ENCODE peak calls at places on chromosomes 6 and 20, in nine cellular contexts. One of them, this sample, is unnamed.

GRCh38 chr6:163354779-163355431 is 59.6 kb upstream of the QKI start:
- DNase-seq in kidney: no peak
- DNase-seq in ovary: no peak
- DNase-seq in lower lobe of right lung: peak; percentile 58
- DNase-seq in OCI-LY7: no peak
- DNase-seq in GM12878: peak; percentile 9
- DNase-seq in upper lobe of right lung: peak; percentile 71
- DNase-seq in tibial artery: no peak
- DNase-seq in cardiac muscle cell: peak; percentile 74
- DNase-seq in this sample: no peak

GRCh38 chr6:36917541-36918193 is 31.9 kb downstream of the C6orf89 start:
- DNase-seq in kidney: no peak
- DNase-seq in ovary: peak; percentile 38
- DNase-seq in lower lobe of right lung: peak; percentile 59
- DNase-seq in OCI-LY7: no peak
- DNase-seq in GM12878: no peak
- DNase-seq in upper lobe of right lung: peak; percentile 68
- DNase-seq in tibial artery: peak; percentile 78
- DNase-seq in cardiac muscle cell: peak; percentile 41
- DNase-seq in this sample: peak; percentile 25

GRCh38 chr20:23143098-23143497 is 57.0 kb upstream of the CD93 start:
- DNase-seq in kidney: peak; percentile 76
- DNase-seq in ovary: no peak
- DNase-seq in lower lobe of right lung: peak; percentile 65
- DNase-seq in OCI-LY7: no peak
- DNase-seq in GM12878: no peak
- DNase-seq in upper lobe of right lung: no peak
- DNase-seq in tibial artery: peak; percentile 86
- DNase-seq in cardiac muscle cell: peak; percentile 76
- DNase-seq in this sample: peak; percentile 73

GRCh38 chr6:71584712-71585436 is 296.3 kb downstream of the OGFRL1 start:
- DNase-seq in kidney: peak; percentile 60
- DNase-seq in ovary: no peak
- DNase-seq in lower lobe of right lung: no peak
- DNase-seq in OCI-LY7: no peak
- DNase-seq in GM12878: no peak
- DNase-seq in upper lobe of right lung: peak; percentile 61
- DNase-seq in tibial artery: no peak
- DNase-seq in cardiac muscle cell: no peak
- DNase-seq in this sample: no peak

GRCh38 chr20:19921349-19921793 is 95.8 kb upstream of the NAA20 start:
- DNase-seq in kidney: no peak
- DNase-seq in ovary: no peak
- DNase-seq in lower lobe of right lung: no peak
- DNase-seq in OCI-LY7: no peak
- DNase-seq in GM12878: no peak
- DNase-seq in upper lobe of right lung: no peak
- DNase-seq in tibial artery: no peak
- DNase-seq in cardiac muscle cell: no peak
- DNase-seq in this sample: no peak

GRCh38 chr20:8798505-8798904 is 270.4 kb upstream of the PLCB4 start:
- DNase-seq in kidney: no peak
- DNase-seq in ovary: no peak
- DNase-seq in lower lobe of right lung: no peak
- DNase-seq in OCI-LY7: no peak
- DNase-seq in GM12878: no peak
- DNase-seq in upper lobe of right lung: no peak
- DNase-seq in tibial artery: no peak
- DNase-seq in cardiac muscle cell: peak; percentile 96
- DNase-seq in this sample: no peak

GRCh38 chr20:46269372-46269771 is 38.9 kb downstream of the CDH22 start:
- DNase-seq in kidney: no peak
- DNase-seq in ovary: no peak
- DNase-seq in lower lobe of right lung: no peak
- DNase-seq in OCI-LY7: no peak
- DNase-seq in GM12878: no peak
- DNase-seq in upper lobe of right lung: no peak
- DNase-seq in tibial artery: no peak
- DNase-seq in cardiac muscle cell: no peak
- DNase-seq in this sample: no peak

GRCh38 chr20:4987130-4987529 is 14.2 kb downstream of the SLC23A2 start:
- DNase-seq in kidney: peak; percentile 10
- DNase-seq in ovary: no peak
- DNase-seq in lower lobe of right lung: no peak
- DNase-seq in OCI-LY7: peak; percentile 68
- DNase-seq in GM12878: no peak
- DNase-seq in upper lobe of right lung: no peak
- DNase-seq in tibial artery: no peak
- DNase-seq in cardiac muscle cell: no peak
- DNase-seq in this sample: no peak

GRCh38 chr6:119090256-119090655 is 11.8 kb upstream of the FAM184A start:
- DNase-seq in kidney: no peak
- DNase-seq in ovary: no peak
- DNase-seq in lower lobe of right lung: no peak
- DNase-seq in OCI-LY7: no peak
- DNase-seq in GM12878: no peak
- DNase-seq in upper lobe of right lung: no peak
- DNase-seq in tibial artery: no peak
- DNase-seq in cardiac muscle cell: peak; percentile 5
- DNase-seq in this sample: peak; percentile 23

DNA sequence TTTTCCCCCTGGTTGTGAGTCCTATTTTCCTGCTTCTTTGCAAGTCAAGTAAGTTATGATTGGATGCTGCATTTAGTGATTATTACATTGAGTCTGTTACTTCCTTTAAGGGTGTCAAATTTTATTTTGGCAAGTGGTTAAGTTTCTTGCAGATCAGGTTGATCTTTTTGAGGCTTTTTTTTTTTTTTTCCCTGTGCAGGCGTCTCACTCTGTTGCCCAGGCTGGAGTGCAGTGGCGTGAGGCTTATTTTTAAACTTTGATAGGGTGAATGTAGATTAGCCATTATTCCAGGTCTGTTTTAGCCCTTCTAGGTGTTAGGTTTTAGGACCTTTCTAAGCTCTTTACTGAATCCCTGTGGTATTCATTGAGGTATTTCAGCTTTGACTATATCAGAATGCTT is 113.1 kb downstream of the AFG1L start:
- DNase-seq in kidney: no peak
- DNase-seq in ovary: no peak
- DNase-seq in lower lobe of right lung: no peak
- DNase-seq in OCI-LY7: no peak
- DNase-seq in GM12878: no peak
- DNase-seq in upper lobe of right lung: no peak
- DNase-seq in tibial artery: no peak
- DNase-seq in cardiac muscle cell: peak; percentile 8
- DNase-seq in this sample: no peak
- H3K27ac ChIP-seq in kidney: peak overlapping the region; percentile 24
- H3K27ac ChIP-seq in ovary: no peak overlapping the region
- H3K27ac ChIP-seq in lower lobe of right lung: no peak overlapping the region
- H3K27ac ChIP-seq in OCI-LY7: no peak overlapping the region
- H3K27ac ChIP-seq in GM12878: no peak overlapping the region
- H3K27ac ChIP-seq in upper lobe of right lung: no peak overlapping the region
- H3K27ac ChIP-seq in tibial artery: no peak overlapping the region
- H3K27ac ChIP-seq in cardiac muscle cell: no peak overlapping the region
- H3K27ac ChIP-seq in this sample: peak overlapping the region; percentile 50

GRCh38 chr6:16758163-16758975 is 2.9 kb downstream of the ATXN1 start:
- DNase-seq in kidney: no peak
- DNase-seq in ovary: no peak
- DNase-seq in lower lobe of right lung: no peak
- DNase-seq in OCI-LY7: no peak
- DNase-seq in GM12878: no peak
- DNase-seq in upper lobe of right lung: no peak
- DNase-seq in tibial artery: no peak
- DNase-seq in cardiac muscle cell: peak; percentile 66
- DNase-seq in this sample: peak; percentile 26
- TF ChIP-seq CTCF in kidney: no peak
- TF ChIP-seq CTCF in ovary: no peak
- TF ChIP-seq CTCF in lower lobe of right lung: no peak
- TF ChIP-seq CTCF in OCI-LY7: no peak
- TF ChIP-seq CTCF in GM12878: no peak
- TF ChIP-seq CTCF in upper lobe of right lung: no peak
- TF ChIP-seq CTCF in tibial artery: no peak
- TF ChIP-seq CTCF in cardiac muscle cell: no peak
- TF ChIP-seq CTCF in this sample: no peak

DNA sequence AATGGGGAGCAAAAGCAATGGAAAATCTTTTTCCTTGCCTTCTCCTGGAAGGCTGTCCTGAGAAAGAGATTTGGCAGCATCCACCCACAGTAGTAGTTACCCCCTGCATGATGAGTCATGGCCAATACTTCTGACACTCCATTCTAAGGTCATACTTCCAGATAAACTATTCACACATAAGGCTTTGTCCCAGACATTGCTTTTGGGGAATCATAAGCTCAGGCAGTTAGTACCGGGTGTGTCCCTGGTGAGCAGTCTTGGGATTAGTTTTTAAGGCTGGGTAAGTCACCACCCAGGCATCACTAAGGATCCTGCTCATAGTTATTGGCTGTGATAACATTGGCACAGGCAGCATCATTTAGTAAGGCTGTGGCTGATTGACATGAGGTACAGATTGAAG is 160.6 kb upstream of the GGTLC1 start:
- DNase-seq in kidney: no peak
- DNase-seq in ovary: no peak
- DNase-seq in lower lobe of right lung: no peak
- DNase-seq in OCI-LY7: no peak
- DNase-seq in GM12878: no peak
- DNase-seq in upper lobe of right lung: no peak
- DNase-seq in tibial artery: no peak
- DNase-seq in cardiac muscle cell: no peak
- DNase-seq in this sample: no peak
- H3K4me3 ChIP-seq in kidney: no peak overlapping the region
- H3K4me3 ChIP-seq in ovary: no peak overlapping the region
- H3K4me3 ChIP-seq in lower lobe of right lung: no peak overlapping the region
- H3K4me3 ChIP-seq in OCI-LY7: no peak overlapping the region
- H3K4me3 ChIP-seq in GM12878: no peak overlapping the region
- H3K4me3 ChIP-seq in upper lobe of right lung: no peak overlapping the region
- H3K4me3 ChIP-seq in tibial artery: no peak overlapping the region
- H3K4me3 ChIP-seq in cardiac muscle cell: no peak overlapping the region
- H3K4me3 ChIP-seq in this sample: no peak overlapping the region

DNA sequence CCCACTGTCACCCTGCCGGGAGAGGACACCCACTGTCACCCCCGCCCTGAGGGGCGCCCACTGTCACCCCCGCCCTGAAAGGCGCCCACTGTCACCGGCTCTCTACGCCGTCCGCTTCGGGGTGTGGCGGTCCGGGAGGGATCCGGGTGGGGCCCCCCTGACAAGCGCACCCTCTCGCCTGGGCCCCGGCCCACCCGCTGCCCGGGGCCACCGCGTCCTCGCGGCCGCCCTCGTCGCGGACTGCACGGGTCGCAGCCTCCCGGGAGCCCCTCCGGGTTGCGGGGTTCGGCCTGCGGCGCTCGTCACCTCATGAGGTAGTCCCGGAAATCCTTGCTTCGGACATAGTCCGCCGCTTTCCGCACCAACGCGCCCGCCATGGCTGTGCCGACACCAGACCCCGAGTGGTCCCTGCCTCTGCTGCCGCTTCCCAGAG is 224 bp downstream of the MPC1 start:
- DNase-seq in kidney: no peak
- DNase-seq in ovary: no peak
- DNase-seq in lower lobe of right lung: no peak
- DNase-seq in OCI-LY7: no peak
- DNase-seq in GM12878: no peak
- DNase-seq in upper lobe of right lung: no peak
- DNase-seq in tibial artery: no peak
- DNase-seq in cardiac muscle cell: no peak
- DNase-seq in this sample: no peak
- H3K27ac ChIP-seq in kidney: peak overlapping the region; percentile 96
- H3K27ac ChIP-seq in ovary: peak overlapping the region; percentile 91
- H3K27ac ChIP-seq in lower lobe of right lung: peak overlapping the region; percentile 95
- H3K27ac ChIP-seq in OCI-LY7: no peak overlapping the region
- H3K27ac ChIP-seq in GM12878: peak overlapping the region; percentile 63
- H3K27ac ChIP-seq in upper lobe of right lung: peak overlapping the region; percentile 96
- H3K27ac ChIP-seq in tibial artery: peak overlapping the region; percentile 92
- H3K27ac ChIP-seq in cardiac muscle cell: peak overlapping the region; percentile 78
- H3K27ac ChIP-seq in this sample: peak overlapping the region; percentile 88

GRCh38 chr6:157657754-157658153 is 165.3 kb upstream of the SNX9 start:
- DNase-seq in kidney: no peak
- DNase-seq in ovary: no peak
- DNase-seq in lower lobe of right lung: no peak
- DNase-seq in OCI-LY7: no peak
- DNase-seq in GM12878: no peak
- DNase-seq in upper lobe of right lung: no peak
- DNase-seq in tibial artery: no peak
- DNase-seq in cardiac muscle cell: no peak
- DNase-seq in this sample: no peak
- TF ChIP-seq CTCF in kidney: no peak
- TF ChIP-seq CTCF in ovary: no peak
- TF ChIP-seq CTCF in lower lobe of right lung: no peak
- TF ChIP-seq CTCF in OCI-LY7: no peak
- TF ChIP-seq CTCF in GM12878: no peak
- TF ChIP-seq CTCF in upper lobe of right lung: no peak
- TF ChIP-seq CTCF in tibial artery: no peak
- TF ChIP-seq CTCF in cardiac muscle cell: no peak
- TF ChIP-seq CTCF in this sample: no peak

GRCh38 chr6:31462964-31463940 is 34.7 kb upstream of the MICB start:
- DNase-seq in kidney: peak; percentile 93
- DNase-seq in ovary: peak; percentile 81
- DNase-seq in lower lobe of right lung: peak; percentile 88
- DNase-seq in OCI-LY7: peak; percentile 86
- DNase-seq in GM12878: peak; percentile 96
- DNase-seq in upper lobe of right lung: peak; percentile 89
- DNase-seq in tibial artery: peak; percentile 88
- DNase-seq in cardiac muscle cell: peak; percentile 88
- DNase-seq in this sample: peak; percentile 91
- H3K4me3 ChIP-seq in kidney: peak overlapping the region; percentile 76
- H3K4me3 ChIP-seq in ovary: peak overlapping the region; percentile 25
- H3K4me3 ChIP-seq in lower lobe of right lung: peak overlapping the region; percentile 67
- H3K4me3 ChIP-seq in OCI-LY7: peak overlapping the region; percentile 75
- H3K4me3 ChIP-seq in GM12878: peak overlapping the region; percentile 98
- H3K4me3 ChIP-seq in upper lobe of right lung: peak overlapping the region; percentile 71
- H3K4me3 ChIP-seq in tibial artery: peak overlapping the region; percentile 44
- H3K4me3 ChIP-seq in cardiac muscle cell: peak overlapping the region; percentile 13
- H3K4me3 ChIP-seq in this sample: no peak overlapping the region

DNA sequence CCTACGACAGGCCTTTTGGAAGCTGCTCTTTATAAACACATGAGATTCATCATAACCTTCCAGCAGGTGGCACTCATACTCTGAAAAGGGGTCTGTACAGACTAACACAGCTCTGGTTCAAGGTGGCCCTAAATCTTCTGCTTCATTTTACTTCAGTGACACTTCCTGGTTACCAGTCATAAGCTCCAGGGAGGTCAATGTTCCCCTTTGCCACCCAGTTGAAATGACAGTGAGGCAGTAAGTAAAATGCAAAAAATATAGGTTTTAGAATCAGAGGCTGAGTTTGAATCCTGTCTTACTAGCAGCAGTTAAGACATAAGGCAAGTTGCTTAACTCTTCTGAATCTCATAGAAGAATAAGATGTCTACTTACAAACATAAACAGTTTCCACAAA is 132.8 kb downstream of the CDK19 start:
- DNase-seq in kidney: no peak
- DNase-seq in ovary: no peak
- DNase-seq in lower lobe of right lung: no peak
- DNase-seq in OCI-LY7: peak; percentile 88
- DNase-seq in GM12878: peak; percentile 85
- DNase-seq in upper lobe of right lung: no peak
- DNase-seq in tibial artery: no peak
- DNase-seq in cardiac muscle cell: peak; percentile 86
- DNase-seq in this sample: peak; percentile 89
- H3K27ac ChIP-seq in kidney: no peak overlapping the region
- H3K27ac ChIP-seq in ovary: no peak overlapping the region
- H3K27ac ChIP-seq in lower lobe of right lung: no peak overlapping the region
- H3K27ac ChIP-seq in OCI-LY7: no peak overlapping the region
- H3K27ac ChIP-seq in GM12878: no peak overlapping the region
- H3K27ac ChIP-seq in upper lobe of right lung: no peak overlapping the region
- H3K27ac ChIP-seq in tibial artery: no peak overlapping the region
- H3K27ac ChIP-seq in cardiac muscle cell: no peak overlapping the region
- H3K27ac ChIP-seq in this sample: peak overlapping the region; percentile 2

This sample was measured in hepatocyte.